ENCODE peak calls at places on chromosomes 3 and 15, in four cellular contexts. D, J, Z and O are unnamed samples.

GRCh38 chr3:3191675-3192480 is 12.4 kb upstream of the CRBN start:
- DNase-seq in D (no peak), J (peak), Z (no peak), O (no peak)

GRCh38 chr3:157856078-157856939 is 249.9 kb downstream of the SHOX2 start:
- DNase-seq in D (no peak), J (no peak), Z (no peak), O (no peak)

GRCh38 chr3:160860346-160860745 is 104.3 kb downstream of the PPM1L start:
- DNase-seq in D (no peak), J (no peak), Z (no peak), O (no peak)

GRCh38 chr3:33636125-33636855 is 81.8 kb downstream of the CLASP2 start:
- DNase-seq in D (no peak), J (peak), Z (peak), O (no peak)

GRCh38 chr3:117184574-117184973 is 475.0 kb downstream of the TUSC7 start:
- DNase-seq in D (no peak), J (no peak), Z (no peak), O (no peak)

GRCh38 chr3:116155830-116156229 is 289.5 kb downstream of the LSAMP start:
- DNase-seq in D (no peak), J (no peak), Z (no peak), O (no peak)

GRCh38 chr3:54733079-54733478 is 194.8 kb downstream of the LRTM1 start:
- DNase-seq in D (no peak), J (no peak), Z (no peak), O (no peak)

GRCh38 chr3:50210510-50211367 is 5.7 kb downstream of the SLC38A3 start:
- DNase-seq in D (no peak), J (no peak), Z (peak), O (no peak)

GRCh38 chr3:149352556-149352955 is 19.1 kb upstream of the TM4SF18 start:
- DNase-seq in D (peak), J (peak), Z (peak), O (no peak)

GRCh38 chr15:99408236-99409096 is 157.2 kb downstream of the LRRC28 start:
- DNase-seq in D (no peak), J (no peak), Z (no peak), O (no peak)

GRCh38 chr3:134694946-134695543 is 44.2 kb upstream of the KY start:
- DNase-seq in D (no peak), J (no peak), Z (no peak), O (no peak)

GRCh38 chr3:122102191-122102935 is 47.2 kb downstream of the CD86 start:
- DNase-seq in D (no peak), J (no peak), Z (no peak), O (peak)

GRCh38 chr15:90585863-90586262 is 56.1 kb downstream of the CRTC3 start:
- DNase-seq in D (no peak), J (no peak), Z (no peak), O (no peak)

GRCh38 chr3:187942658-187943241 is 197.5 kb upstream of the BCL6 start:
- DNase-seq in D (no peak), J (no peak), Z (no peak), O (no peak)

GRCh38 chr3:94234177-94234788 is 171.4 kb downstream of the NSUN3 start:
- DNase-seq in D (no peak), J (peak), Z (peak), O (no peak)

GRCh38 chr15:98002874-98003273 is 42.4 kb downstream of the ARRDC4 start:
- DNase-seq in D (no peak), J (no peak), Z (peak), O (no peak)

GRCh38 chr3:43453981-43454380 is 167.6 kb downstream of the SNRK start:
- DNase-seq in D (no peak), J (no peak), Z (no peak), O (no peak)

GRCh38 chr3:153442386-153442785 is 280.4 kb downstream of the RAP2B start:
- DNase-seq in D (no peak), J (no peak), Z (no peak), O (no peak)

GRCh38 chr3:72338082-72338941 is 509.9 kb downstream of the SHQ1 start:
- DNase-seq in D (no peak), J (no peak), Z (no peak), O (no peak)
- TF ChIP-seq BRCA1 in D (no peak), J (no peak), Z (no peak), O (no peak)

GRCh38 chr15:36738817-36739216 is 159.4 kb downstream of the CDIN1 start:
- DNase-seq in D (no peak), J (no peak), Z (no peak), O (no peak)
- TF ChIP-seq BRCA1 in D (no peak), J (no peak), Z (no peak), O (no peak)

GRCh38 chr3:12670789-12671450 is 7.0 kb upstream of the RAF1 start:
- DNase-seq in D (no peak), J (no peak), Z (peak), O (no peak)
- TF ChIP-seq BRCA1 in D (no peak), J (no peak), Z (no peak), O (no peak)

GRCh38 chr3:46960801-46961200 is 15.7 kb downstream of the CCDC12 start:
- DNase-seq in D (no peak), J (no peak), Z (no peak), O (no peak)
- TF ChIP-seq BRCA1 in D (no peak), J (no peak), Z (no peak), O (no peak)

DNA sequence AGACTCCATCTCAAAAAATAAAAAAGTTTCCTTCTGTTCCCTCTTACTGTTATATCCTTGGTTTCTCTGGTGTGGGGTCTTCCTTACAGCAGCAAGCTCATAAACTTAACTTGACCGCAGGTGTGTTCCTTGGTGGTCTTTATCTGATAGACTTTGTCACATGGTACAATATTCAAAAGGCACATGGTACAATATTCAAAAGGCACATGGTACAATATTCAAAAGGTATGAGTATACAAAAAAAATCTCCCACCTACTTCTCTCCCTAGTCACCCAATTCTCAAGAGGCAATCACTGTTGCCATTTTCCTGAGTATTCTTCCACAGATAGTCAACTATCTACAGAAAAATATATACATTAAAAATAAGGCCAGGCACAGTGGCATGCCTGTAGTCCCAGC is 4.5 kb downstream of the PGBD4 start:
- DNase-seq in D (no peak), J (no peak), Z (no peak), O (no peak)
- TF ChIP-seq BRCA1 in D (no peak), J (no peak), Z (no peak), O (no peak)

DNA sequence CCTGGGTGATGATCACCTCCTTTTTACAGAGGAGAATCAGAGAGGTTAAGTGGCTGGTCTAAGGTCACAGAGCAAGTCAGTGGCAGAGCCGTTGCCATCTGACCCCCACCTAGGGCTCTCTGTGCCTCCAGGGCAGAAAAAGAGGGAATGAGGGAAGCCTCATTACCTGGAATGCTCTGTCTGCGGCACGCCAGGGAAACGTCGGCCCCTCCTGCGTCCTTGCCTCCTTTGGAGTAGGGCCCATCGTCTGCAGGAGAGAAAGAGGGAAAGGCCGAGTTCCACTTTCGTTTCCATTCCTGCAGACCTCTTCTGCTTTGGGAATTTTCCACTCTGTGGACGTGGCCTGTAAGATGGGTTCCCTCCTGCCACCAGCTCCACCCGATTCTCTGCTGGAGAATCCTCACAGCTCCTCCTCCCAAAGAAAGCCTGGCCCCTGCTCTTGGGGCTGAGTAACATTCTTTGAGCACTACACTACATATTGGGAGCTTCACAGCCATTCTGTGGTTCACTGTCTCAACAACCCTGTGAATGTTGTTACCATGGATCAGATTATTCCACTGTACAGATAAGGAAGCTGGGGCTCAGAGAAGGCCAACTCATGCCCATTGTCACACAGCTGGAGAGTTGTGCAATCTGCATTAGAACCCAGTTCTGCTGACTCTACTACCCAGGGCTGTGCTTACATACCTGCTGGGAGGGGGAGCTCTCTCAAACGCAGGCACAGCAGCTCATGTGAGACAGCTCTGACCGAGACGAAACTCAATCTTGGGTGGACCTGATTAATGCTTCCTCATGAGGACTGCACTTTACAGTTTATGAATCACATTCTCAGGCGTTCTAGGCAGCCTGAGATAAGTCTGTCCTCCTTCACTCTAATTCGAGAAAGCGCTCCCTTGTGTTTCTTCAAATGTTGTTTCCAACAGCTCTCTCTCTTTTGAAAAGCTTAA is 14.2 kb downstream of the GRIP2 start:
- DNase-seq in D (no peak), J (no peak), Z (no peak), O (no peak)
- TF ChIP-seq BRCA1 in D (no peak), J (no peak), Z (no peak), O (no peak)

GRCh38 chr3:142279965-142280590 is 54.7 kb upstream of the GK5 start:
- DNase-seq in D (no peak), J (peak), Z (peak), O (peak)
- TF ChIP-seq BRCA1 in D (no peak), J (no peak), Z (no peak), O (no peak)

DNA sequence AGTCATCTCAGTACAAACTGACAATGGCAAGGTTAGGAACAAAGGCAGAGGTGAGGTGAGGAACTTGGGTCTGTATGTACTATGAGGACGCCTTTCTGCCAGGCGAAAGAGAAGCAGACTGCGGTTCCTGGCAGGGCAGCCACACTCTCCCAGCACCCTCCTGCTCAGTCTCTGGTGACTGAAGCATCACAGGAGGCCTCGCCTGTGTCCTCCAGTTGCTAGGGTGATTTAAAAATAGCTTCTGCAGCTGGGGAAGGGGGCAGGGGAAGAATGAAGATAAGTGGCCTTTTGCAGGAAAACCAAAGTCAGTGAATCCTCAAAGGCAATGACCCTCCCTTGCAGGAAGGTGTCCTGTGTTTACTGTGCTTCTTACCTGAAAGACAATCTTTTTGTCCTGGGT is 65.6 kb upstream of the DGKG start:
- DNase-seq in D (no peak), J (no peak), Z (no peak), O (no peak)
- TF ChIP-seq BRCA1 in D (no peak), J (no peak), Z (no peak), O (no peak)

GRCh38 chr3:194089357-194090177 is 46.4 kb upstream of the HES1 start:
- DNase-seq in D (no peak), J (peak), Z (peak), O (no peak)
- TF ChIP-seq BRCA1 in D (no peak), J (no peak), Z (no peak), O (no peak)